ENCODE peak calls at places on chromosomes 5 and 9, in eight cellular contexts. P, H, E, R, N, M, U and G are unnamed samples.

GRCh38 chr5:34639852-34640626 is 16.1 kb upstream of the RAI14 start:
- DNase-seq in M (no peak), E (no peak), R (no peak), U (no peak), N (no peak), H (peak; percentile 66), P (no peak), G (no peak)

GRCh38 chr9:112028242-112029221 is 131.9 kb downstream of the UGCG start:
- DNase-seq in U (no peak), H (no peak), N (peak; percentile 98), M (no peak), E (no peak), P (no peak), R (no peak), G (no peak)

GRCh38 chr5:109062669-109063068 is 315.0 kb downstream of the FER start:
- DNase-seq in P (peak; percentile 69), N (no peak), R (no peak), E (no peak), H (peak; percentile 6), M (no peak), U (no peak), G (no peak)

GRCh38 chr5:158382473-158382872 is 523.5 kb upstream of the CLINT1 start:
- DNase-seq in N (no peak), H (peak; percentile 96), P (peak; percentile 90), M (no peak), R (no peak), E (no peak), U (peak; percentile 79), G (peak; percentile 83)

GRCh38 chr5:169511708-169512107 is 71.9 kb upstream of the SPDL1 start:
- DNase-seq in M (no peak), N (no peak), U (no peak), P (no peak), E (no peak), H (no peak), R (no peak), G (no peak)

GRCh38 chr5:132243366-132243977 is 14.0 kb upstream of the PDLIM4 start:
- DNase-seq in M (no peak), U (peak; percentile 1), R (no peak), E (no peak), H (no peak), N (no peak), P (no peak), G (no peak)

GRCh38 chr5:153496835-153497234 is 6.4 kb downstream of the GRIA1 start:
- DNase-seq in H (peak; percentile 46), N (no peak), M (no peak), P (no peak), E (no peak), U (no peak), R (peak; percentile 34), G (no peak)

GRCh38 chr5:117433841-117434240 is 859.2 kb upstream of the SEMA6A start:
- DNase-seq in N (no peak), M (no peak), R (no peak), P (no peak), H (no peak), E (no peak), U (no peak), G (no peak)

GRCh38 chr5:164581889-164582288 is 1076.5 kb downstream of the MAT2B start:
- DNase-seq in N (no peak), R (no peak), M (no peak), U (no peak), H (no peak), P (no peak), E (no peak), G (no peak)

GRCh38 chr5:40385544-40385943 is 294.2 kb upstream of the PTGER4 start:
- DNase-seq in U (no peak), M (no peak), P (no peak), E (no peak), N (no peak), H (no peak), R (no peak), G (peak; percentile 56)

GRCh38 chr5:111697215-111697614 is 59.8 kb downstream of the NREP start:
- DNase-seq in H (no peak), M (no peak), P (no peak), R (no peak), U (no peak), N (no peak), E (no peak), G (no peak)

GRCh38 chr5:100623719-100624118 is 88.5 kb downstream of the FAM174A start:
- DNase-seq in R (no peak), N (no peak), H (peak; percentile 12), P (no peak), M (no peak), U (no peak), E (no peak), G (no peak)

GRCh38 chr9:135887021-135887507 is 20.3 kb downstream of the CAMSAP1 start:
- DNase-seq in U (no peak), E (no peak), N (no peak), H (no peak), M (no peak), P (no peak), R (no peak), G (no peak)

GRCh38 chr9:19967567-19968459 is 179.0 kb upstream of the SLC24A2 start:
- DNase-seq in P (no peak), N (no peak), E (no peak), U (no peak), M (no peak), R (no peak), H (no peak), G (no peak)

DNA sequence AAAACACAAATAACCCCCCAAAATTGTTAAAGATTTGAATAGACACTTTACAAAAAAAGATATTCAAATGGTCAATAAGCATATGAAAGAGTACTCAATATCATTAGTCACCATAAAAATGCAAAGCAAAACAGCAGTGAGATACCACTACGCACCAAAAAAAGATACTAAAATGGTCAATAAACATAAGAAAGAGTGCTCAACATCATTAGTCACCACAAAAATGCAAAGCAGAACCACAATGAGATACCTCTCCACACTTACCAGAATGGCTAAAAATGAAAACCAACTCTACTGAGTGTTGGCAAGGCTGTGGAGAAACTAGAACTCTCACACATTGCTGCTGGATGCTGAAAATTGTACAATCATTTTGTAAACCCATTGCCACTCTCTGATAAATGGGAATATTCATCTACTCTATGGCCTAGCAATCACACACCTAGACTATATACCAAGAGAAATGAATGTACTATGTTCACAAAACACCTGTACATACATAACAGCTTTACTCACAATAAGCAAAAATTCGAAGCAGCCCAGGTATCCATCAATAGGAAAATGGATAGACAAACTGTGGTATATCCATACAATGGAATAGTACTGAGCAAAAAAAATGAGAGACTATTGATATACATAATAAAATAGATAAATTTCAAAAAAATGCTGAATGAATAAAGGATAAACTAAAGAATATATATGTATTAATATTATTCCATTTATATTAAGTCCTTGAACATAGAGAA is 205.0 kb upstream of the DAPK1 start:
- DNase-seq in P (no peak), N (no peak), E (no peak), M (no peak), U (no peak), H (peak; percentile 49), R (no peak), G (no peak)
- TF ChIP-seq CTCF in P (no peak), N (no peak), E (no peak), M (no peak), U (no peak), H (no peak), R (no peak), G (no peak)

DNA sequence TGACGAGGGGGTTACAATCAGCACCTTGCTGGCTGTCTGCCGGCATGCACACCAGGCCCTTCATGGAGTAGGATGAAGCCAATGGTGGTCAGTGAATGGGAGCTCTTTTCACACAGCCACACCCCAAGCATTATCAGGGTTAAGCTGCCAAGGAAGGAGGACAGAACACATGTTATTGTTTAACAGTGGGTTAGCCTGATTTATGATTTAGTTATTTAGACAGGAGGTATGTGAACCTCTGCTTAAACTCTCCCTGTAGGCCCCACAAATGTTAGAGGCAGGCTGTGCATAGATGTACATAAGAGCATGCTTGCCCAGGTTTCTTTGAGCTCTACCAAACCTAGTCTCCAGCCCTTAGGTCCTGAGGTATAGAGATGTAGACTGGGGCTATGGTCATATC is 262.9 kb downstream of the SPOCK1 start:
- DNase-seq in N (no peak), H (no peak), E (no peak), U (no peak), M (no peak), R (no peak), P (no peak), G (no peak)
- TF ChIP-seq CTCF in N (no peak), H (no peak), E (no peak), U (no peak), M (no peak), R (no peak), P (no peak), G (no peak)

DNA sequence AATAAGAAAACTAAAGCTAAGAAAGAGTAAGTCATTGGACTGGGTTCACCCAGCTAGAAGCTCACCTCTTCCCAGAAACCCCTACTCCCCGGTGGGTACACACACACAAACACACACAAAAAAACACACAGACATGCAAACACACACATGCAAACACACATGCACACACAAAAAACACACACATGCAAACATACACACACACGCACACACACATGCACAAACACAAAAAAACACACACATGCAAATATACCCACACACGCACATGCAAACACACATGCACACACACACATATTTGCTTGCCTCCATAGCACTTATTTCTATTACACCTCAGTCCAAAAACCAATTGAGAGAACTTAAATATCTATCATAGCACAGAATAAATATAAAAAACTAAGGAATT is 26.1 kb downstream of the RETREG1 start:
- DNase-seq in H (no peak), R (no peak), E (no peak), N (no peak), M (no peak), P (no peak), U (no peak), G (no peak)
- TF ChIP-seq CTCF in H (no peak), R (no peak), E (no peak), N (no peak), M (no peak), P (no peak), U (no peak), G (no peak)

GRCh38 chr5:6859001-6859400 is 145.8 kb downstream of the TENT4A start:
- DNase-seq in N (no peak), E (no peak), P (no peak), M (no peak), U (no peak), H (no peak), R (no peak), G (no peak)

GRCh38 chr5:6861667-6862066 is 148.4 kb downstream of the TENT4A start:
- DNase-seq in E (no peak), H (no peak), U (no peak), P (no peak), N (no peak), R (no peak), M (no peak), G (no peak)

GRCh38 chr5:6859951-6860638 is 146.9 kb downstream of the TENT4A start:
- DNase-seq in E (no peak), M (no peak), R (no peak), P (no peak), H (no peak), N (no peak), U (no peak), G (no peak)

GRCh38 chr5:6858419-6858818 is 145.2 kb downstream of the TENT4A start:
- DNase-seq in R (no peak), M (no peak), E (no peak), H (no peak), N (no peak), U (no peak), P (no peak), G (no peak)

DNA sequence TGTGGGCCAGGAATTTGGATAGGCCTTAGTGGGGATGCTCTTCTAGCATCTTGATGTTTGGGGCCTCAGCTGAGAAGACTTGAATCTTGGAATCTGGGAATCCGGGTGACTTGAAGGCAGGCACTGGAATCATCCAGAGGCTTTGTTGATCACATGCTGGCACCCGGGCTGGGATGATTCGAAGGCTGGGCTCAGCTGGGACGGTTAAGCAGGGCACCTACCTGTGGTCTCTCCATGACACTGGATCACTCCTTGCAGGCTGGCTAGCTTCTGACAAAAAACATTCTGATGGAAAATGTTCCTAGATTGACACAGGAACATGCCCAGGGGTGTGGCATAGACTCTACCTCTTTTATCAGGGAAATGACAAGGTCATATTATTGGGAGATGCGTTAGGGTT is 149.1 kb downstream of the TENT4A start:
- DNase-seq in E (no peak), U (no peak), N (no peak), M (no peak), P (no peak), R (no peak), H (no peak), G (no peak)
- TF ChIP-seq CTCF in E (no peak), U (no peak), N (no peak), M (no peak), P (no peak), R (no peak), H (no peak), G (no peak)